ENCODE peak calls at places on chromosomes 7 and 10, in nine cellular contexts. One of them, this sample, is unnamed.

GRCh38 chr7:76054129-76055120 is 6.5 kb downstream of the MDH2 start:
- DNase-seq in bronchial epithelial cell: peak
- DNase-seq in kidney epithelial cell: peak
- DNase-seq in ELR: peak
- DNase-seq in aorta: peak
- DNase-seq in stomach: no peak
- DNase-seq in OCI-LY7: no peak
- DNase-seq in GM06990: no peak
- DNase-seq in NCI-H2227 treated with DMSO at 0.1 percent for 48 hours: peak
- DNase-seq in this sample: no peak

GRCh38 chr7:130954918-130955559 is 221.0 kb upstream of the KLF14 start:
- DNase-seq in bronchial epithelial cell: no peak
- DNase-seq in kidney epithelial cell: no peak
- DNase-seq in ELR: no peak
- DNase-seq in aorta: no peak
- DNase-seq in stomach: no peak
- DNase-seq in OCI-LY7: no peak
- DNase-seq in GM06990: no peak
- DNase-seq in NCI-H2227 treated with DMSO at 0.1 percent for 48 hours: no peak
- DNase-seq in this sample: no peak

GRCh38 chr10:85643839-85644525 is 722.6 kb downstream of the GRID1 start:
- DNase-seq in bronchial epithelial cell: peak
- DNase-seq in kidney epithelial cell: peak
- DNase-seq in ELR: peak
- DNase-seq in aorta: no peak
- DNase-seq in stomach: no peak
- DNase-seq in OCI-LY7: no peak
- DNase-seq in GM06990: no peak
- DNase-seq in NCI-H2227 treated with DMSO at 0.1 percent for 48 hours: no peak
- DNase-seq in this sample: no peak

GRCh38 chr10:48309711-48310226 is 3.3 kb downstream of the MAPK8 start:
- DNase-seq in bronchial epithelial cell: peak
- DNase-seq in kidney epithelial cell: peak
- DNase-seq in ELR: peak
- DNase-seq in aorta: no peak
- DNase-seq in stomach: no peak
- DNase-seq in OCI-LY7: peak
- DNase-seq in GM06990: no peak
- DNase-seq in NCI-H2227 treated with DMSO at 0.1 percent for 48 hours: no peak
- DNase-seq in this sample: no peak

GRCh38 chr7:46752881-46753366 is 829.0 kb downstream of the TNS3 start:
- DNase-seq in bronchial epithelial cell: peak
- DNase-seq in kidney epithelial cell: peak
- DNase-seq in ELR: peak
- DNase-seq in aorta: no peak
- DNase-seq in stomach: no peak
- DNase-seq in OCI-LY7: no peak
- DNase-seq in GM06990: no peak
- DNase-seq in NCI-H2227 treated with DMSO at 0.1 percent for 48 hours: no peak
- DNase-seq in this sample: no peak

GRCh38 chr7:66379761-66380160 is 174.6 kb downstream of the TPST1 start:
- DNase-seq in bronchial epithelial cell: peak
- DNase-seq in kidney epithelial cell: no peak
- DNase-seq in ELR: peak
- DNase-seq in aorta: no peak
- DNase-seq in stomach: no peak
- DNase-seq in OCI-LY7: no peak
- DNase-seq in GM06990: no peak
- DNase-seq in NCI-H2227 treated with DMSO at 0.1 percent for 48 hours: no peak
- DNase-seq in this sample: no peak

GRCh38 chr10:93259126-93259525 is 185.4 kb downstream of the CYP26A1 start:
- DNase-seq in bronchial epithelial cell: peak
- DNase-seq in kidney epithelial cell: no peak
- DNase-seq in ELR: no peak
- DNase-seq in aorta: no peak
- DNase-seq in stomach: no peak
- DNase-seq in OCI-LY7: no peak
- DNase-seq in GM06990: no peak
- DNase-seq in NCI-H2227 treated with DMSO at 0.1 percent for 48 hours: no peak
- DNase-seq in this sample: no peak

GRCh38 chr7:128811631-128812430 is 18.4 kb upstream of the FLNC start:
- DNase-seq in bronchial epithelial cell: no peak
- DNase-seq in kidney epithelial cell: no peak
- DNase-seq in ELR: no peak
- DNase-seq in aorta: no peak
- DNase-seq in stomach: no peak
- DNase-seq in OCI-LY7: no peak
- DNase-seq in GM06990: no peak
- DNase-seq in NCI-H2227 treated with DMSO at 0.1 percent for 48 hours: no peak
- DNase-seq in this sample: no peak

GRCh38 chr7:107113866-107114265 is 54.9 kb upstream of the HBP1 start:
- DNase-seq in bronchial epithelial cell: no peak
- DNase-seq in kidney epithelial cell: no peak
- DNase-seq in ELR: no peak
- DNase-seq in aorta: no peak
- DNase-seq in stomach: no peak
- DNase-seq in OCI-LY7: no peak
- DNase-seq in GM06990: no peak
- DNase-seq in NCI-H2227 treated with DMSO at 0.1 percent for 48 hours: no peak
- DNase-seq in this sample: no peak

GRCh38 chr10:436911-437665 is 252.4 kb downstream of the DIP2C start:
- DNase-seq in bronchial epithelial cell: no peak
- DNase-seq in kidney epithelial cell: no peak
- DNase-seq in ELR: no peak
- DNase-seq in aorta: no peak
- DNase-seq in stomach: no peak
- DNase-seq in OCI-LY7: no peak
- DNase-seq in GM06990: no peak
- DNase-seq in NCI-H2227 treated with DMSO at 0.1 percent for 48 hours: no peak
- DNase-seq in this sample: no peak

GRCh38 chr10:21687197-21687993 is 153.4 kb downstream of the MLLT10 start:
- DNase-seq in bronchial epithelial cell: peak
- DNase-seq in kidney epithelial cell: no peak
- DNase-seq in ELR: peak
- DNase-seq in aorta: no peak
- DNase-seq in stomach: no peak
- DNase-seq in OCI-LY7: no peak
- DNase-seq in GM06990: no peak
- DNase-seq in NCI-H2227 treated with DMSO at 0.1 percent for 48 hours: no peak
- DNase-seq in this sample: no peak

GRCh38 chr10:31393844-31394243 is 74.8 kb downstream of the ZEB1 start:
- DNase-seq in bronchial epithelial cell: no peak
- DNase-seq in kidney epithelial cell: no peak
- DNase-seq in ELR: no peak
- DNase-seq in aorta: no peak
- DNase-seq in stomach: no peak
- DNase-seq in OCI-LY7: no peak
- DNase-seq in GM06990: no peak
- DNase-seq in NCI-H2227 treated with DMSO at 0.1 percent for 48 hours: no peak
- DNase-seq in this sample: no peak

GRCh38 chr10:111999915-112000302 is 183.7 kb downstream of the GPAM start:
- DNase-seq in bronchial epithelial cell: no peak
- DNase-seq in kidney epithelial cell: no peak
- DNase-seq in ELR: no peak
- DNase-seq in aorta: no peak
- DNase-seq in stomach: no peak
- DNase-seq in OCI-LY7: no peak
- DNase-seq in GM06990: no peak
- DNase-seq in NCI-H2227 treated with DMSO at 0.1 percent for 48 hours: no peak
- DNase-seq in this sample: no peak

GRCh38 chr7:107690611-107691010 is 30.0 kb downstream of the SLC26A4 start:
- DNase-seq in bronchial epithelial cell: no peak
- DNase-seq in kidney epithelial cell: no peak
- DNase-seq in ELR: no peak
- DNase-seq in aorta: no peak
- DNase-seq in stomach: no peak
- DNase-seq in OCI-LY7: no peak
- DNase-seq in GM06990: no peak
- DNase-seq in NCI-H2227 treated with DMSO at 0.1 percent for 48 hours: no peak
- DNase-seq in this sample: no peak

GRCh38 chr10:112059220-112059619 is 124.3 kb downstream of the GPAM start:
- DNase-seq in bronchial epithelial cell: no peak
- DNase-seq in kidney epithelial cell: no peak
- DNase-seq in ELR: no peak
- DNase-seq in aorta: no peak
- DNase-seq in stomach: no peak
- DNase-seq in OCI-LY7: no peak
- DNase-seq in GM06990: no peak
- DNase-seq in NCI-H2227 treated with DMSO at 0.1 percent for 48 hours: no peak
- DNase-seq in this sample: no peak

GRCh38 chr7:97733276-97734206 is 1.7 kb downstream of the TAC1 start:
- DNase-seq in bronchial epithelial cell: no peak
- DNase-seq in kidney epithelial cell: no peak
- DNase-seq in ELR: no peak
- DNase-seq in aorta: peak
- DNase-seq in stomach: no peak
- DNase-seq in OCI-LY7: no peak
- DNase-seq in GM06990: no peak
- DNase-seq in NCI-H2227 treated with DMSO at 0.1 percent for 48 hours: peak
- DNase-seq in this sample: no peak

This sample was measured in suprapubic skin.